ENCODE peak calls at places on chromosomes 5 and 9, in eight cellular contexts. S, Z, B, Q, H, L, C and I are unnamed samples.

GRCh38 chr5:102666164-102666951 is 88.7 kb upstream of the PAM start:
- DNase-seq in S (no peak), Z (no peak), B (no peak), Q (peak), H (no peak), L (peak), C (no peak), I (peak)

GRCh38 chr5:56003179-56003578 is 8.4 kb upstream of the IL6ST start:
- DNase-seq in S (no peak), Z (no peak), B (no peak), Q (no peak), H (no peak), L (no peak), C (peak), I (peak)

GRCh38 chr9:72006481-72006880 is 53.9 kb downstream of the C9orf57 start:
- DNase-seq in S (no peak), Z (no peak), B (no peak), Q (no peak), H (no peak), L (no peak), C (no peak), I (peak)

GRCh38 chr5:171579162-171579561 is 159.7 kb downstream of the FGF18 start:
- DNase-seq in S (no peak), Z (no peak), B (peak), Q (no peak), H (no peak), L (no peak), C (no peak), I (no peak)

GRCh38 chr5:13624283-13625074 is 320.0 kb downstream of the DNAH5 start:
- DNase-seq in S (no peak), Z (no peak), B (no peak), Q (no peak), H (no peak), L (no peak), C (no peak), I (no peak)

GRCh38 chr5:146047396-146047795 is 58.0 kb downstream of the PLAC8L1 start:
- DNase-seq in S (no peak), Z (no peak), B (no peak), Q (no peak), H (no peak), L (no peak), C (peak), I (peak)

GRCh38 chr9:81578606-81579005 is 110.7 kb downstream of the TLE1 start:
- DNase-seq in S (no peak), Z (no peak), B (no peak), Q (no peak), H (no peak), L (no peak), C (no peak), I (peak)

GRCh38 chr9:109894921-109895758 is 115.1 kb downstream of the PALM2AKAP2 start:
- DNase-seq in S (no peak), Z (no peak), B (no peak), Q (no peak), H (no peak), L (no peak), C (no peak), I (peak)

GRCh38 chr9:85425153-85425611 is 316.6 kb downstream of the AGTPBP1 start:
- DNase-seq in S (no peak), Z (no peak), B (peak), Q (peak), H (no peak), L (peak), C (peak), I (peak)

GRCh38 chr5:146043722-146044121 is 61.7 kb downstream of the PLAC8L1 start:
- DNase-seq in S (no peak), Z (no peak), B (no peak), Q (no peak), H (no peak), L (no peak), C (no peak), I (no peak)

GRCh38 chr5:61423487-61424157 is 91.6 kb downstream of the ZSWIM6 start:
- DNase-seq in S (no peak), Z (no peak), B (no peak), Q (peak), H (no peak), L (no peak), C (no peak), I (no peak)

GRCh38 chr9:75086443-75087278 is 1.3 kb downstream of the NMRK1 start:
- DNase-seq in S (no peak), Z (no peak), B (no peak), Q (no peak), H (no peak), L (no peak), C (peak), I (no peak)

GRCh38 chr5:44051591-44051990 is 337.6 kb downstream of the FGF10 start:
- DNase-seq in S (no peak), Z (no peak), B (no peak), Q (no peak), H (no peak), L (no peak), C (no peak), I (no peak)

GRCh38 chr9:131734165-131734610 is 5.7 kb downstream of the RAPGEF1 start:
- DNase-seq in S (no peak), Z (peak), B (peak), Q (no peak), H (no peak), L (no peak), C (peak), I (peak)

GRCh38 chr5:372556-372910 is 51.0 kb downstream of the AHRR start:
- DNase-seq in S (no peak), Z (no peak), B (no peak), Q (no peak), H (no peak), L (no peak), C (peak), I (no peak)

GRCh38 chr9:132163457-132163875 is 1.6 kb downstream of the NTNG2 start:
- DNase-seq in S (no peak), Z (no peak), B (peak), Q (no peak), H (no peak), L (no peak), C (no peak), I (no peak)

GRCh38 chr5:17037751-17038150 is 101.7 kb upstream of the MYO10 start:
- DNase-seq in S (no peak), Z (no peak), B (no peak), Q (no peak), H (no peak), L (no peak), C (no peak), I (peak)

GRCh38 chr5:18744441-18744840 is 1110.2 kb downstream of the TAF11L14 start:
- DNase-seq in S (no peak), Z (no peak), B (no peak), Q (no peak), H (no peak), L (no peak), C (no peak), I (no peak)

GRCh38 chr5:176652136-176652535 is 4.9 kb downstream of the TSPAN17 start:
- DNase-seq in S (no peak), Z (no peak), B (no peak), Q (peak), H (no peak), L (no peak), C (no peak), I (peak)

GRCh38 chr9:125649315-125649714 is 57.7 kb downstream of the MAPKAP1 start:
- DNase-seq in S (no peak), Z (no peak), B (peak), Q (no peak), H (no peak), L (no peak), C (peak), I (peak)